ENCODE peak calls at places on chromosome 19, in nine cellular contexts. One of them, this sample, is unnamed.

GRCh38 chr19:37692956-37693660 is 26.5 kb downstream of the ZNF607 start:
- DNase-seq in astrocyte: no peak
- DNase-seq in IMR-90: no peak
- DNase-seq in thyroid gland: no peak
- DNase-seq in spleen: no peak
- DNase-seq in left lung: no peak
- DNase-seq in epithelial cell of proximal tubule: no peak
- DNase-seq in cardiac muscle cell: no peak
- DNase-seq in H1: no peak
- DNase-seq in this sample: no peak

GRCh38 chr19:45995715-45996385 is 583 bp downstream of the CCDC61 start:
- DNase-seq in astrocyte: peak; percentile 51
- DNase-seq in IMR-90: peak; percentile 67
- DNase-seq in thyroid gland: no peak
- DNase-seq in spleen: no peak
- DNase-seq in left lung: no peak
- DNase-seq in epithelial cell of proximal tubule: no peak
- DNase-seq in cardiac muscle cell: no peak
- DNase-seq in H1: no peak
- DNase-seq in this sample: no peak

GRCh38 chr19:3606690-3607289 is at the start of gene TBXA2R:
- DNase-seq in astrocyte: peak; percentile 36
- DNase-seq in IMR-90: peak; percentile 43
- DNase-seq in thyroid gland: peak; percentile 42
- DNase-seq in spleen: peak; percentile 91
- DNase-seq in left lung: peak; percentile 72
- DNase-seq in epithelial cell of proximal tubule: no peak
- DNase-seq in cardiac muscle cell: peak; percentile 28
- DNase-seq in H1: peak; percentile 93
- DNase-seq in this sample: no peak

GRCh38 chr19:15869109-15869555 is 28.7 kb downstream of the CYP4F2 start:
- DNase-seq in astrocyte: no peak
- DNase-seq in IMR-90: no peak
- DNase-seq in thyroid gland: peak; percentile 12
- DNase-seq in spleen: no peak
- DNase-seq in left lung: no peak
- DNase-seq in epithelial cell of proximal tubule: peak; percentile 26
- DNase-seq in cardiac muscle cell: no peak
- DNase-seq in H1: no peak
- DNase-seq in this sample: no peak

GRCh38 chr19:5976768-5977167 is 1.2 kb downstream of the RANBP3 start:
- DNase-seq in astrocyte: no peak
- DNase-seq in IMR-90: no peak
- DNase-seq in thyroid gland: no peak
- DNase-seq in spleen: peak; percentile 68
- DNase-seq in left lung: no peak
- DNase-seq in epithelial cell of proximal tubule: no peak
- DNase-seq in cardiac muscle cell: no peak
- DNase-seq in H1: no peak
- DNase-seq in this sample: no peak

GRCh38 chr19:335486-336066 is 9.0 kb downstream of the MIER2 start:
- DNase-seq in astrocyte: no peak
- DNase-seq in IMR-90: no peak
- DNase-seq in thyroid gland: no peak
- DNase-seq in spleen: no peak
- DNase-seq in left lung: no peak
- DNase-seq in epithelial cell of proximal tubule: no peak
- DNase-seq in cardiac muscle cell: no peak
- DNase-seq in H1: no peak
- DNase-seq in this sample: no peak

GRCh38 chr19:1057185-1057857 is 9.6 kb upstream of the ARHGAP45 start:
- DNase-seq in astrocyte: peak; percentile 67
- DNase-seq in IMR-90: peak; percentile 67
- DNase-seq in thyroid gland: no peak
- DNase-seq in spleen: peak; percentile 78
- DNase-seq in left lung: no peak
- DNase-seq in epithelial cell of proximal tubule: no peak
- DNase-seq in cardiac muscle cell: peak; percentile 77
- DNase-seq in H1: no peak
- DNase-seq in this sample: no peak

GRCh38 chr19:12333162-12334159 is at the start of gene ZNF563:
- DNase-seq in astrocyte: peak; percentile 79
- DNase-seq in IMR-90: peak; percentile 89
- DNase-seq in thyroid gland: peak; percentile 99
- DNase-seq in spleen: peak; percentile 97
- DNase-seq in left lung: peak; percentile 98
- DNase-seq in epithelial cell of proximal tubule: peak; percentile 64
- DNase-seq in cardiac muscle cell: peak; percentile 96
- DNase-seq in H1: peak; percentile 98
- DNase-seq in this sample: peak; percentile 63

GRCh38 chr19:58575183-58576041 is 2.3 kb upstream of the MZF1 start:
- DNase-seq in astrocyte: peak; percentile 78
- DNase-seq in IMR-90: peak; percentile 85
- DNase-seq in thyroid gland: peak; percentile 94
- DNase-seq in spleen: peak; percentile 97
- DNase-seq in left lung: peak; percentile 92
- DNase-seq in epithelial cell of proximal tubule: peak; percentile 47
- DNase-seq in cardiac muscle cell: peak; percentile 95
- DNase-seq in H1: peak; percentile 87
- DNase-seq in this sample: no peak

GRCh38 chr19:54708781-54709180 is 15.5 kb upstream of the KIR3DL3 start:
- DNase-seq in astrocyte: no peak
- DNase-seq in IMR-90: no peak
- DNase-seq in thyroid gland: no peak
- DNase-seq in spleen: no peak
- DNase-seq in left lung: no peak
- DNase-seq in epithelial cell of proximal tubule: no peak
- DNase-seq in cardiac muscle cell: no peak
- DNase-seq in H1: no peak
- DNase-seq in this sample: no peak

GRCh38 chr19:32436692-32437091 is 31.1 kb downstream of the DPY19L3 start:
- DNase-seq in astrocyte: no peak
- DNase-seq in IMR-90: no peak
- DNase-seq in thyroid gland: no peak
- DNase-seq in spleen: no peak
- DNase-seq in left lung: no peak
- DNase-seq in epithelial cell of proximal tubule: no peak
- DNase-seq in cardiac muscle cell: no peak
- DNase-seq in H1: no peak
- DNase-seq in this sample: no peak

GRCh38 chr19:33683881-33684549 is 62.3 kb downstream of the CHST8 start:
- DNase-seq in astrocyte: peak; percentile 18
- DNase-seq in IMR-90: peak; percentile 18
- DNase-seq in thyroid gland: peak; percentile 62
- DNase-seq in spleen: peak; percentile 76
- DNase-seq in left lung: peak; percentile 31
- DNase-seq in epithelial cell of proximal tubule: no peak
- DNase-seq in cardiac muscle cell: peak; percentile 92
- DNase-seq in H1: peak; percentile 89
- DNase-seq in this sample: no peak

GRCh38 chr19:56071151-56071550 is 49.9 kb downstream of the ZNF787 start:
- DNase-seq in astrocyte: no peak
- DNase-seq in IMR-90: no peak
- DNase-seq in thyroid gland: no peak
- DNase-seq in spleen: peak; percentile 34
- DNase-seq in left lung: no peak
- DNase-seq in epithelial cell of proximal tubule: no peak
- DNase-seq in cardiac muscle cell: no peak
- DNase-seq in H1: no peak
- DNase-seq in this sample: no peak

GRCh38 chr19:33759356-33759755 is 37.3 kb upstream of the KCTD15 start:
- DNase-seq in astrocyte: no peak
- DNase-seq in IMR-90: no peak
- DNase-seq in thyroid gland: no peak
- DNase-seq in spleen: no peak
- DNase-seq in left lung: no peak
- DNase-seq in epithelial cell of proximal tubule: no peak
- DNase-seq in cardiac muscle cell: no peak
- DNase-seq in H1: no peak
- DNase-seq in this sample: no peak

GRCh38 chr19:18660051-18660910 is 23.2 kb upstream of the CRTC1 start:
- DNase-seq in astrocyte: peak; percentile 72
- DNase-seq in IMR-90: peak; percentile 69
- DNase-seq in thyroid gland: no peak
- DNase-seq in spleen: no peak
- DNase-seq in left lung: peak; percentile 77
- DNase-seq in epithelial cell of proximal tubule: no peak
- DNase-seq in cardiac muscle cell: no peak
- DNase-seq in H1: no peak
- DNase-seq in this sample: peak; percentile 60

GRCh38 chr19:2214253-2214652 is 21.9 kb downstream of the PLEKHJ1 start:
- DNase-seq in astrocyte: no peak
- DNase-seq in IMR-90: no peak
- DNase-seq in thyroid gland: no peak
- DNase-seq in spleen: no peak
- DNase-seq in left lung: no peak
- DNase-seq in epithelial cell of proximal tubule: no peak
- DNase-seq in cardiac muscle cell: no peak
- DNase-seq in H1: no peak
- DNase-seq in this sample: no peak
- TF ChIP-seq CTCF in astrocyte: no peak
- TF ChIP-seq CTCF in IMR-90: no peak
- TF ChIP-seq CTCF in thyroid gland: no peak
- TF ChIP-seq CTCF in spleen: no peak
- TF ChIP-seq CTCF in left lung: no peak
- TF ChIP-seq CTCF in epithelial cell of proximal tubule: no peak
- TF ChIP-seq CTCF in cardiac muscle cell: no peak
- TF ChIP-seq CTCF in H1: no peak
- TF ChIP-seq CTCF in this sample: no peak

DNA sequence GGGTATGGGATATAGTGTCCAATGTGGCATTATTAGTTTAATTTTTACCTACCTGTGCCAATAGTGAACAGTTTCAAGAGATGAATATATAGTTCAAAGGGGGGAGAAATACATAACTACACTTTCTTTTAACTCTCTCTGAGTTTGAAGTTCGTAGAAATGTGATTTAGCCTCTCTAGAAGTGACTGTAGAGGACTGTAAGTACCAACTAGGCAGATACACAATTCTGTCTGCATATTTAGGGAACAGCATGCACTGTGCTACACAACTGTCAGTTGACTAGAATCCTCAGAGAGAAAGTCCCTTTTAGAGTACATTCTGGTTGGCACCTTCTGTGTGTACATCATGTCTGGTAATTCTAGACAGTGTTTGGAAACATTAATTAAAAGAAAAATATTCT is 17.5 kb upstream of the ZNF90 start:
- DNase-seq in astrocyte: no peak
- DNase-seq in IMR-90: no peak
- DNase-seq in thyroid gland: no peak
- DNase-seq in spleen: no peak
- DNase-seq in left lung: no peak
- DNase-seq in epithelial cell of proximal tubule: no peak
- DNase-seq in cardiac muscle cell: no peak
- DNase-seq in H1: no peak
- DNase-seq in this sample: no peak
- H3K4me3 ChIP-seq in astrocyte: no peak overlapping the region
- H3K4me3 ChIP-seq in IMR-90: no peak overlapping the region
- H3K4me3 ChIP-seq in thyroid gland: no peak overlapping the region
- H3K4me3 ChIP-seq in spleen: no peak overlapping the region
- H3K4me3 ChIP-seq in left lung: no peak overlapping the region
- H3K4me3 ChIP-seq in epithelial cell of proximal tubule: no peak overlapping the region
- H3K4me3 ChIP-seq in cardiac muscle cell: no peak overlapping the region
- H3K4me3 ChIP-seq in H1: no peak overlapping the region
- H3K4me3 ChIP-seq in this sample: no peak overlapping the region

DNA sequence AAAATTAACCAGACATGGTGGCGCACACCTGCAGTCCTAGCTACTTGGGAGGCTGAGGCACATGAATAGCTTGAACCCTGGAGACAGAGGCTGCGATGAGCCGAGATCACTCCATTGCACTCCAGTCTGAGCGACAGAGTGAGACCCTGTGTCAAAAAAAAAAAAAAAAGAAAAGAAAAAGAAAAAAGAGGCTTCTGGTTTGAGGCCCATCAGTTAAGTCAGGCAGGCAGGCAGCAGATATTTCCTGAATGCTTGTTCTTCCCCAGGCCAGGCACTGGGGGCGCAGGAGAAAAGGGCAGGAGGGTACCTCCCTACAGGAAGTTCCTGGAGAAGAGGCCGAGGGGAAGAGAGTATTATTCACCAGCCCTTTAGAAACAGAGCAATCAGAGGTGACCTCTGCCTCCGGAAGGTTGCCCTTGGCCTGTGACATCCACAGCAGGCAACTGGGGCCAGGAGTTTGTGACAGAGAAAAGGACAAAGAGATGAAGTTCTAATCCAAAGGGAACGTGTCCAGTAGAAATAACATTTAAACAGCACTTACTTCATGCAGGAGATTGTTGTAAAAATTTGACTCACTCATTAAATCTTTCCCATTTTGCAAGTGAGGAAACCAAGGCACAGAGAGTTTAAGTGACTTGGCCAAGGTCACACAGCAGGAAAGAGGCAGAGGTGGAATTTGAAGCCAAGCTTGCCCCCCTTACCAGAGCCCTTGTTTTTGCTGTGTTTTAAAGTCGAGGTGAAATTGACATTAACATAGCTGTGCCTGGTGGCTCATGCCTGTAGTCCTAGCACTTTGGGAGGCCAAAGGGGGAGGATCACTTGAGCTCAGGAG is 4.3 kb upstream of the RLN3 start:
- DNase-seq in astrocyte: peak; percentile 25
- DNase-seq in IMR-90: peak; percentile 44
- DNase-seq in thyroid gland: peak; percentile 36
- DNase-seq in spleen: peak; percentile 82
- DNase-seq in left lung: no peak
- DNase-seq in epithelial cell of proximal tubule: no peak
- DNase-seq in cardiac muscle cell: peak; percentile 65
- DNase-seq in H1: peak; percentile 78
- DNase-seq in this sample: no peak
- TF ChIP-seq CTCF in astrocyte: peak; percentile 48
- TF ChIP-seq CTCF in IMR-90: peak; percentile 46
- TF ChIP-seq CTCF in thyroid gland: no peak
- TF ChIP-seq CTCF in spleen: peak; percentile 47
- TF ChIP-seq CTCF in left lung: peak; percentile 23
- TF ChIP-seq CTCF in epithelial cell of proximal tubule: peak; percentile 64
- TF ChIP-seq CTCF in cardiac muscle cell: peak; percentile 69
- TF ChIP-seq CTCF in H1: peak; percentile 78
- TF ChIP-seq CTCF in this sample: peak; percentile 59

DNA sequence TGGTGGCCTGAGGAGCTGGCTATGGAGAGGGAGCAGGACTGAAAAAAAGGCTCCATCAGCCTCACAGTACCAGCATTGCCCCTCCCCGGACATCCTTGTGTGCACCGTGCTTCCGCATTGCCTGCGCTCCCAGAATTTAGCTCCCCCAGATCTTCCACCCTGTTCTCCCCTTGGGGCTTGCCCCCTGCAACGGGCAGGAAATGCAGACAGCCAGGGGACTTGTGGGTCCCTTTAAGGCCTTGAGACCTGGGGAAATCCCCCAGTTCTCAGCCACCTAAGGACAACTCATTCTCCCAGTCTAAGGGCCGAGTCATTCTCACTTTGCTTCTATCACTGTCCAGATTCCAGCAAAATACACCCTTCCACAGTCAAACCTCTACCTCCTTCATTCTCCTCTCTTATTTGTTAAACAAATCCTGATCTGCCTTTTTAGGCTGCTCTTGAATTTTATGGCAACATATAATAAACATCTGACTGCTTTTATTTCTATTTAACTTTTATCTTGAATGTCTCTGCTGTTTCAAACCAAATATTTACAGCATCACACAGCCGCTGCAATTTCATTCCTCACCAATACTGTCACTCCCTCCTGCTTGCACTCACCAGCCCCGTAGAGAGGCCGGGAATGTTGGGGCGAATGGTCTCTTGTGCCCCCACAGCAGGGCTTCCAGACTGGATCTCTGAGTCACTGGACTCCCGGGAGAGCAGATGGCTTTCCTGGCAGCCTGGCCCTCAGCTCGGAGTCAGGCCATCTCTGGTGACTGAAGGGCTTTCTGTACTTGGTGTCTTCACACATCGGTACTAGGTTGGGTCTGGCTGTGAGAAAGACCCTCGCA is 221.9 kb downstream of the TSHZ3 start:
- DNase-seq in astrocyte: peak; percentile 97
- DNase-seq in IMR-90: peak; percentile 99
- DNase-seq in thyroid gland: no peak
- DNase-seq in spleen: no peak
- DNase-seq in left lung: no peak
- DNase-seq in epithelial cell of proximal tubule: no peak
- DNase-seq in cardiac muscle cell: no peak
- DNase-seq in H1: no peak
- DNase-seq in this sample: no peak
- H3K4me3 ChIP-seq in astrocyte: peak overlapping the region; percentile 17
- H3K4me3 ChIP-seq in IMR-90: no peak overlapping the region
- H3K4me3 ChIP-seq in thyroid gland: no peak overlapping the region
- H3K4me3 ChIP-seq in spleen: no peak overlapping the region
- H3K4me3 ChIP-seq in left lung: no peak overlapping the region
- H3K4me3 ChIP-seq in epithelial cell of proximal tubule: no peak overlapping the region
- H3K4me3 ChIP-seq in cardiac muscle cell: no peak overlapping the region
- H3K4me3 ChIP-seq in H1: no peak overlapping the region
- H3K4me3 ChIP-seq in this sample: no peak overlapping the region